ENCODE peak calls at places on chromosome 4, in eight cellular contexts. R, I, B, V, T, M, G and F are unnamed samples.
A peak's percentile ranks its signal among the peaks of the same experiment; 100 is the strongest.

GRCh38 chr4:156237192-156237591 is 283.5 kb upstream of the CTSO start:
- DNase-seq in R (no peak), I (no peak), B (no peak), V (no peak), T (no peak), M (no peak), G (no peak), F (no peak)

GRCh38 chr4:101953949-101954348 is 163.4 kb downstream of the BANK1 start:
- DNase-seq in R (no peak), I (no peak), B (no peak), V (peak; percentile 2), T (peak; percentile 3), M (no peak), G (no peak), F (no peak)

GRCh38 chr4:86261634-86262033 is 98.2 kb downstream of the MAPK10 start:
- DNase-seq in R (no peak), I (no peak), B (no peak), V (no peak), T (no peak), M (no peak), G (no peak), F (no peak)

GRCh38 chr4:25810016-25810415 is 52.8 kb downstream of the SEL1L3 start:
- DNase-seq in R (no peak), I (no peak), B (no peak), V (no peak), T (no peak), M (no peak), G (no peak), F (no peak)

GRCh38 chr4:151446208-151446607 is 37.2 kb downstream of the FHIP1A start:
- DNase-seq in R (no peak), I (no peak), B (no peak), V (no peak), T (no peak), M (no peak), G (no peak), F (no peak)

GRCh38 chr4:142402925-142403324 is 443.2 kb downstream of the INPP4B start:
- DNase-seq in R (no peak), I (no peak), B (no peak), V (peak; percentile 53), T (no peak), M (no peak), G (no peak), F (no peak)

GRCh38 chr4:83905952-83906351 is 370.0 kb downstream of the GPAT3 start:
- DNase-seq in R (no peak), I (no peak), B (no peak), V (no peak), T (no peak), M (no peak), G (peak; percentile 29), F (peak; percentile 39)

GRCh38 chr4:124415206-124415605 is 297.3 kb downstream of the ANKRD50 start:
- DNase-seq in R (no peak), I (no peak), B (no peak), V (peak; percentile 46), T (peak; percentile 2), M (no peak), G (no peak), F (no peak)

GRCh38 chr4:1291996-1292702 is 2.5 kb downstream of the MAEA start:
- DNase-seq in R (no peak), I (no peak), B (peak; percentile 9), V (no peak), T (peak; percentile 7), M (no peak), G (no peak), F (no peak)

GRCh38 chr4:153364061-153364460 is 19.6 kb downstream of the MND1 start:
- DNase-seq in R (no peak), I (no peak), B (no peak), V (no peak), T (no peak), M (no peak), G (no peak), F (no peak)

GRCh38 chr4:74117024-74117534 is 18.1 kb upstream of the CXCL2 start:
- DNase-seq in R (no peak), I (no peak), B (peak; percentile 64), V (peak; percentile 95), T (peak; percentile 78), M (no peak), G (no peak), F (peak; percentile 93)

GRCh38 chr4:26228883-26229282 is 91.9 kb upstream of the RBPJ start:
- DNase-seq in R (no peak), I (no peak), B (no peak), V (no peak), T (no peak), M (no peak), G (no peak), F (no peak)

GRCh38 chr4:11843927-11844326 is 415.2 kb upstream of the HS3ST1 start:
- DNase-seq in R (no peak), I (no peak), B (no peak), V (no peak), T (no peak), M (no peak), G (no peak), F (peak; percentile 10)

GRCh38 chr4:145775406-145775805 is 95.5 kb downstream of the C4orf51 start:
- DNase-seq in R (no peak), I (no peak), B (no peak), V (no peak), T (no peak), M (no peak), G (no peak), F (no peak)

GRCh38 chr4:73541251-73541650 is 59.7 kb downstream of the AFM start:
- DNase-seq in R (no peak), I (no peak), B (no peak), V (no peak), T (no peak), M (no peak), G (no peak), F (no peak)